ENCODE peak calls at places on chromosome 16, in seven cellular contexts. H is activated CD8-positive, alpha-beta T cell treated with anti-CD3 and anti-CD28 coated beads for 36 hours; Y is stimulated activated CD8-positive, alpha-beta memory T cell treated with anti-CD3 and anti-CD28 coated beads, Interleukin-15, amount 100 ng/mL, for 4 hours; W is activated naive CD4-positive, alpha-beta T cell treated with anti-CD3 and anti-CD28 coated beads for 36 hours; K is amniotic stem cell; A is NCI-H345; V is NCI-H774. Q is an unnamed sample.

GRCh38 chr16:17939052-17939673 is 397.4 kb downstream of the NPIPA8 start:
- DNase-seq in H (no peak), Y (no peak), W (no peak), K (no peak), A (no peak), V (no peak), Q (no peak)

GRCh38 chr16:89383095-89384003 is 107.0 kb downstream of the ANKRD11 start:
- DNase-seq in H (peak; percentile 52), Y (no peak), W (peak; percentile 42), K (no peak), A (no peak), V (no peak), Q (peak; percentile 65)

GRCh38 chr16:84844561-84845495 is 25.0 kb downstream of the CRISPLD2 start:
- DNase-seq in H (no peak), Y (no peak), W (no peak), K (no peak), A (no peak), V (no peak), Q (no peak)

GRCh38 chr16:80319181-80319580 is 221.6 kb upstream of the DYNLRB2 start:
- DNase-seq in H (no peak), Y (no peak), W (no peak), K (no peak), A (no peak), V (no peak), Q (no peak)

GRCh38 chr16:87461466-87461975 is 31.3 kb downstream of the ZCCHC14 start:
- DNase-seq in H (peak; percentile 30), Y (no peak), W (peak; percentile 59), K (no peak), A (peak; percentile 87), V (peak; percentile 83), Q (peak; percentile 90)

GRCh38 chr16:3983081-3983520 is 102.6 kb upstream of the CREBBP start:
- DNase-seq in H (peak; percentile 64), Y (no peak), W (peak; percentile 73), K (no peak), A (peak; percentile 59), V (peak; percentile 30), Q (peak; percentile 50)

GRCh38 chr16:68229431-68230175 is 6.3 kb downstream of the ESRP2 start:
- DNase-seq in H (peak; percentile 64), Y (no peak), W (peak; percentile 64), K (peak; percentile 22), A (peak; percentile 30), V (no peak), Q (peak; percentile 24)

GRCh38 chr16:68380348-68380670 is 68.0 kb downstream of the SMPD3 start:
- DNase-seq in H (no peak), Y (no peak), W (no peak), K (no peak), A (no peak), V (no peak), Q (no peak)

GRCh38 chr16:84973776-84974523 is 37.4 kb downstream of the ZDHHC7 start:
- DNase-seq in H (no peak), Y (no peak), W (no peak), K (no peak), A (no peak), V (no peak), Q (no peak)

Q was measured in NCI-H510A treated with DMSO at 0.1 percent for 48 hours.